ENCODE peak calls at places on chromosome 10, in five cellular contexts. L, F, T, W and K are unnamed samples.
A peak's percentile ranks its signal among the peaks of the same experiment; 100 is the strongest.

GRCh38 chr10:16910795-16911164 is 93.6 kb upstream of the RSU1 start:
- DNase-seq in F (no peak), T (no peak), L (no peak), W (no peak), K (no peak)

GRCh38 chr10:14032406-14032998 is 298.2 kb downstream of the FRMD4A start:
- DNase-seq in W (peak; percentile 86), L (peak; percentile 77), F (no peak), T (no peak), K (no peak)

GRCh38 chr10:62993121-62993520 is 140.0 kb upstream of the NRBF2 start:
- DNase-seq in L (no peak), F (no peak), T (no peak), W (no peak), K (no peak)

GRCh38 chr10:49352323-49352722 is 43.6 kb downstream of the DRGX start:
- DNase-seq in F (no peak), L (no peak), T (no peak), W (no peak), K (no peak)

GRCh38 chr10:130666215-130666614 is 530.0 kb downstream of the GLRX3 start:
- DNase-seq in L (no peak), F (no peak), W (no peak), T (no peak), K (no peak)

GRCh38 chr10:30384791-30385201 is 35.7 kb upstream of the MTPAP start:
- DNase-seq in L (no peak), F (no peak), W (peak; percentile 26), T (no peak), K (no peak)

GRCh38 chr10:116599991-116600390 is 9.2 kb downstream of the PNLIPRP1 start:
- DNase-seq in F (no peak), T (no peak), L (no peak), W (no peak), K (no peak)

GRCh38 chr10:97574374-97575100 is 2.0 kb downstream of the ANKRD2 start:
- DNase-seq in L (peak; percentile 64), W (no peak), T (no peak), F (no peak), K (peak; percentile 52)

GRCh38 chr10:118594392-118595063 is 920 bp downstream of the PRLHR start:
- DNase-seq in W (peak; percentile 18), F (no peak), L (no peak), T (no peak), K (no peak)

GRCh38 chr10:133467286-133467911 is 13.7 kb downstream of the SCART1 start:
- DNase-seq in L (no peak), T (no peak), W (peak; percentile 5), F (no peak), K (no peak)

GRCh38 chr10:107144490-107144889 is 20.0 kb downstream of the SORCS1 start:
- DNase-seq in F (no peak), T (no peak), W (no peak), L (no peak), K (no peak)

GRCh38 chr10:88095291-88095721 is 231.9 kb downstream of the PTEN start:
- DNase-seq in F (no peak), T (no peak), W (no peak), L (no peak), K (no peak)

GRCh38 chr10:17787087-17787942 is 21.8 kb upstream of the MRC1 start:
- DNase-seq in W (no peak), F (no peak), T (no peak), L (no peak), K (no peak)

GRCh38 chr10:5668429-5668828 is 2.0 kb upstream of the ASB13 start:
- DNase-seq in F (no peak), T (no peak), L (no peak), W (no peak), K (no peak)

GRCh38 chr10:76881477-76882220 is 756.0 kb downstream of the KCNMA1 start:
- DNase-seq in T (no peak), F (no peak), W (no peak), L (no peak), K (no peak)

GRCh38 chr10:128036011-128036615 is 90.1 kb downstream of the MKI67 start:
- DNase-seq in W (no peak), T (no peak), L (peak; percentile 58), F (no peak), K (no peak)

GRCh38 chr10:95440326-95440725 is 120.8 kb downstream of the SORBS1 start:
- DNase-seq in F (no peak), T (no peak), L (no peak), W (no peak), K (no peak)

GRCh38 chr10:10056958-10057357 is 960.7 kb upstream of the CELF2 start:
- DNase-seq in F (no peak), W (no peak), L (no peak), T (no peak), K (no peak)

GRCh38 chr10:100043796-100044195 is 34.0 kb upstream of the DNMBP start:
- DNase-seq in F (peak; percentile 77), T (peak; percentile 72), L (no peak), W (no peak), K (no peak)

GRCh38 chr10:63675171-63675570 is 154.0 kb downstream of the REEP3 start:
- DNase-seq in W (no peak), L (no peak), T (no peak), F (no peak), K (no peak)

GRCh38 chr10:132111121-132111731 is 45.5 kb downstream of the JAKMIP3 start:
- DNase-seq in W (no peak), F (peak; percentile 42), L (peak; percentile 63), T (peak; percentile 52), K (no peak)

GRCh38 chr10:1130995-1131790 is 75.0 kb downstream of the WDR37 start:
- DNase-seq in F (no peak), L (no peak), W (no peak), T (no peak), K (no peak)

GRCh38 chr10:77287647-77288120 is 349.9 kb downstream of the KCNMA1 start:
- DNase-seq in F (peak; percentile 84), W (no peak), L (no peak), T (no peak), K (no peak)

GRCh38 chr10:31320179-31320597 is 1.2 kb downstream of the ZEB1 start:
- DNase-seq in T (peak; percentile 66), L (no peak), W (peak; percentile 21), F (peak; percentile 78), K (peak; percentile 42)

GRCh38 chr10:70803768-70804423 is 11.9 kb upstream of the SGPL1 start:
- DNase-seq in T (no peak), W (no peak), L (no peak), F (no peak), K (no peak)

GRCh38 chr10:28077889-28078288 is 79.0 kb upstream of the ODAD2 start:
- DNase-seq in L (no peak), T (no peak), F (no peak), W (no peak), K (no peak)

GRCh38 chr10:119139464-119140067 is 25.9 kb downstream of the SFXN4 start:
- DNase-seq in F (no peak), T (no peak), L (peak; percentile 88), W (no peak), K (no peak)

GRCh38 chr10:113808168-113808567 is 45.7 kb downstream of the DCLRE1A start:
- DNase-seq in W (no peak), L (no peak), T (no peak), F (no peak), K (no peak)

GRCh38 chr10:126250045-126250444 is 138.2 kb downstream of the ADAM12 start:
- DNase-seq in L (no peak), T (no peak), W (no peak), F (no peak), K (no peak)
- TF ChIP-seq POLR2AphosphoS5 in L (no peak), T (no peak), W (no peak), F (no peak), K (no peak)

GRCh38 chr10:35192645-35193249 is 66.1 kb downstream of the CREM start:
- DNase-seq in F (no peak), T (no peak), L (no peak), W (no peak), K (no peak)

GRCh38 chr10:35191523-35191922 is 64.9 kb downstream of the CREM start:
- DNase-seq in T (no peak), F (peak; percentile 71), W (peak; percentile 26), L (no peak), K (peak; percentile 30)

GRCh38 chr10:35194906-35195305 is 68.3 kb downstream of the CREM start:
- DNase-seq in W (peak; percentile 52), T (no peak), L (no peak), F (no peak), K (no peak)

GRCh38 chr10:35194471-35194870 is 67.8 kb downstream of the CREM start:
- DNase-seq in L (no peak), F (no peak), W (no peak), T (no peak), K (no peak)

GRCh38 chr10:35195361-35196306 is 69.0 kb downstream of the CREM start:
- DNase-seq in L (peak; percentile 79), T (peak; percentile 81), F (peak; percentile 92), W (peak; percentile 50), K (peak; percentile 78)
- TF ChIP-seq POLR2AphosphoS5 in L (no peak), T (no peak), F (peak; percentile 91), W (peak; percentile 25), K (peak; percentile 63)

DNA sequence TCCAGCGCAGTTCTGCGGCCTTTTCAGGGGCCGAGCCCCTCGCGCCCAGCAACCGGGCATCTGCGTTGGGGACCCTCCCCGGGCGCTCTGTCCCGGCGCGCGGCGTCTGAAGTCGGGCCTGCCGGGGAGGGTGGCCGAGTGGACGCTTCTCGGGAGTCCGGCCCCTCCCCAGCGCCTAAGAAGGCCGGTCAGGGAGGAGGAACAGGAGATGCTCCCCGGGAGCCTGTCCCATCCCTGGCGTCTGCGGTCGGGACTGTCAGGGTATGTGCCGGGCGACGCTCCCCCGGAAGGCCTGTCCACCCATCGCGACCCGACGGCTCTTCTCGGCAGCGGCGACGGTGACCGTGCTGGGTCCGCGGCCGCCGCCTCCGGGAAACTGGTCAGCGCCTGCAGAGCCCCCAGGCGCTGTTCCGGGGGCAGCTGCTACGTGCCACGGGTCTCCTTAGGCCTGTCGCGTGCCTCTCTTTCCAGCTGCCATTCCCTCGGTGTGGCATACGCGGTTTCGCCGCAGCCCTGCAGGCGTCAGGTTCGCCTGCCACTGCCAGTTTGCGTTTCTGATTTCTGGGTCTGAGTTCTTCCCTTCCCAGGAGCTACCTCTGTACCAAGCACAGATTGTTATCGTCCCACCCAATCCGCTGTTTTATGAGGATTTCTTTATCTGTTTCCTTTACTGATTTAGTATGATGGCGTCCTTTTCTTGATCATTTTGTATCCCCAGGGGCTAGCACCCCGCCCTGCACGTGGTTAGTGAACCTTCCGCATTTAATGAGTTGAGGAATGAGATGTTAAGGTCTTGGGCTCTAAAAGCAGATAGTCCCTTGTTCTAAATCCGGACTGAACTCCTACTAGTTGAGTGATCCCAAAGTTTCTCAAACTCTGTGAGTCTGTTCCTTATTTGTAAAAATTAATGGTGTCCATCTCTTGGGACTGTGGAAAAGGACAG is 782 bp downstream of the IFIT5 start:
- DNase-seq in L (peak; percentile 90), T (peak; percentile 71), W (no peak), F (peak; percentile 76), K (peak; percentile 47)
- TF ChIP-seq POLR2AphosphoS5 in L (peak; percentile 77), T (no peak), W (no peak), F (no peak), K (no peak)

DNA sequence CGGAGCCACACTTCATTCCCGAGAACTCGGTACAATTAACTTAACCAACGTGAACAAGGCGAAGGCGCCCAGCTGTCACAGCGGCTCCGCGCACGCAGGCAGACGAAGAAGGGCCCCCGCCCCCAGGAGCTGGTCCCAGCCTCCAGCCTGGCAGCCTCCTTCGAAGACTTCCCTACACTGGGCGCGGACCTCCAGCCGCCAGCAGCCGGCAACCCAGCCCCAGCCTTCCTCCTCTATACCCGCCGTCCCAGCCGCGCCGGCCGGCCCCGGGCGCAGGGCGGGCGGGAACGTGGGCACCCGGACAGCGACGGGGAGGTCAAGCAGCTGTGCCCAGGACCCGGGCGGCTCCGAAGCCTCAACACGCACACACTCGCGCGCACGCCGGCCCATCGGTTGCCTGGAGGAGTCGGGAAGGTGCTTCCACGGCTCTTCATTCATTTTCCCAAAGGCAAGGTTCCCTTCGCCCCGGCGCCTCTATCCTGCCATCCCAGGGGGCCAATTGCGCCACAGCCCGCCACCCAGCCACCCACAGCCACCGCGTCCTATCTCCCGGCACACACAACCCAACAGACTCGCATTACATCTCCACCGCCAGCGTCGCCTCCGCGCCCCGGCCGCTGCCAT is 1.6 kb downstream of the CHST15 start:
- DNase-seq in L (peak; percentile 90), F (peak; percentile 87), T (no peak), W (no peak), K (peak; percentile 36)
- TF ChIP-seq POLR2AphosphoS5 in L (peak; percentile 57), F (peak; percentile 69), T (no peak), W (no peak), K (no peak)